ENCODE peak calls at places on chromosomes 6 and 20, in seven cellular contexts. F, K, Z, O, A, J and S are unnamed samples.
A peak's percentile ranks its signal among the peaks of the same experiment; 100 is the strongest.

GRCh38 chr20:61502433-61502832 is 250.4 kb downstream of the CDH4 start:
- DNase-seq in F (no peak), K (no peak), Z (no peak), O (no peak), A (no peak), J (no peak), S (no peak)

GRCh38 chr20:63542696-63543095 is 4.9 kb downstream of the SRMS start:
- DNase-seq in F (no peak), K (no peak), Z (peak; percentile 88), O (no peak), A (no peak), J (no peak), S (no peak)

GRCh38 chr20:46226602-46227001 is 81.7 kb downstream of the CDH22 start:
- DNase-seq in F (no peak), K (no peak), Z (no peak), O (no peak), A (peak; percentile 5), J (no peak), S (no peak)

GRCh38 chr6:33995873-33996475 is 149.9 kb downstream of the GRM4 start:
- DNase-seq in F (no peak), K (no peak), Z (peak; percentile 35), O (no peak), A (no peak), J (peak; percentile 33), S (no peak)

GRCh38 chr6:151617539-151617938 is 123.7 kb downstream of the CCDC170 start:
- DNase-seq in F (no peak), K (no peak), Z (no peak), O (no peak), A (no peak), J (no peak), S (no peak)

GRCh38 chr6:149990672-149991402 is 27.1 kb downstream of the ULBP1 start:
- DNase-seq in F (no peak), K (peak; percentile 28), Z (no peak), O (no peak), A (no peak), J (peak; percentile 47), S (no peak)

GRCh38 chr6:93036835-93037234 is 382.5 kb downstream of the EPHA7 start:
- DNase-seq in F (no peak), K (no peak), Z (no peak), O (no peak), A (peak; percentile 71), J (no peak), S (no peak)

GRCh38 chr6:7542878-7543394 is 1.5 kb downstream of the DSP start:
- DNase-seq in F (peak; percentile 45), K (no peak), Z (peak; percentile 82), O (no peak), A (no peak), J (no peak), S (peak; percentile 93)

GRCh38 chr6:34689742-34690141 is 6.8 kb downstream of the ILRUN start:
- DNase-seq in F (no peak), K (no peak), Z (no peak), O (no peak), A (no peak), J (no peak), S (no peak)

GRCh38 chr6:83311231-83311630 is 118.1 kb downstream of the RWDD2A start:
- DNase-seq in F (no peak), K (no peak), Z (no peak), O (no peak), A (no peak), J (no peak), S (no peak)

GRCh38 chr20:45359406-45360148 is 3.4 kb upstream of the SYS1 start:
- DNase-seq in F (no peak), K (no peak), Z (no peak), O (no peak), A (peak; percentile 67), J (peak; percentile 64), S (peak; percentile 54)

GRCh38 chr6:105432797-105433196 is 29.9 kb upstream of the PREP start:
- DNase-seq in F (no peak), K (no peak), Z (no peak), O (peak; percentile 31), A (peak; percentile 71), J (no peak), S (no peak)

GRCh38 chr6:145948328-145948727 is 15.8 kb downstream of the SHPRH start:
- DNase-seq in F (no peak), K (no peak), Z (no peak), O (no peak), A (peak; percentile 34), J (no peak), S (no peak)

GRCh38 chr6:8670792-8671191 is 235.4 kb upstream of the SLC35B3 start:
- DNase-seq in F (no peak), K (no peak), Z (no peak), O (no peak), A (no peak), J (no peak), S (no peak)

GRCh38 chr6:57217270-57217669 is 4.8 kb downstream of the RAB23 start:
- DNase-seq in F (no peak), K (no peak), Z (no peak), O (no peak), A (no peak), J (no peak), S (no peak)
- H3K27ac ChIP-seq in F (no peak overlapping the region), K (no peak overlapping the region), Z (no peak overlapping the region), O (no peak overlapping the region), A (no peak overlapping the region), J (no peak overlapping the region), S (no peak overlapping the region)

GRCh38 chr6:106547961-106548453 is 81.3 kb downstream of the RTN4IP1 start:
- DNase-seq in F (no peak), K (no peak), Z (no peak), O (peak; percentile 84), A (peak; percentile 67), J (no peak), S (no peak)

GRCh38 chr6:106547053-106547414 is 82.3 kb downstream of the RTN4IP1 start:
- DNase-seq in F (no peak), K (no peak), Z (no peak), O (no peak), A (no peak), J (no peak), S (no peak)

GRCh38 chr6:106547556-106547955 is 81.7 kb downstream of the RTN4IP1 start:
- DNase-seq in F (no peak), K (no peak), Z (no peak), O (no peak), A (no peak), J (no peak), S (no peak)

GRCh38 chr6:106551155-106551554 is 78.1 kb downstream of the RTN4IP1 start:
- DNase-seq in F (no peak), K (no peak), Z (no peak), O (no peak), A (no peak), J (no peak), S (no peak)

GRCh38 chr6:106549521-106549920 is 79.8 kb downstream of the RTN4IP1 start:
- DNase-seq in F (no peak), K (no peak), Z (no peak), O (no peak), A (no peak), J (no peak), S (no peak)
- H3K27ac ChIP-seq in F (no peak overlapping the region), K (no peak overlapping the region), Z (no peak overlapping the region), O (peak overlapping the region; percentile 98), A (no peak overlapping the region), J (no peak overlapping the region), S (no peak overlapping the region)

DNA sequence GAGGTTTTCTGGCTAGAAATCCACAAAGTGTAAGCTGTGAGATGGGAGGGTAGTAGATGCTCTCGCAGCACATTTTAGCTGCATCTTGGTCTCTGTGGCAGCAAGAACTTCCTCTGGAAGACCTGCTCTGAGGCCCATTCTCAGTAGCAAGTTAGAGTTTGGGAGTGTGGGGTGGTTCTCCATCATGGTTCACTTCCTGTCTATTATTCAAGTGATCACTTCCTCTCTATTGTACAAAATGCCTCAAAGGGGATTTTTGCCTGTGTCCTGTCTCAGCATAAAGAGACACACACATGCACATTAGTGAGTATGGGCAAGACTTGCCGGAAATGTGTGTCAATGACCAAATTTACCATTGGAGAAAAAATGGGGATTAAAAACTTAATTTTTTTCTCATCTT is 42.5 kb downstream of the LYRM2 start:
- DNase-seq in F (no peak), K (no peak), Z (no peak), O (no peak), A (no peak), J (no peak), S (no peak)
- H3K27ac ChIP-seq in F (no peak overlapping the region), K (no peak overlapping the region), Z (no peak overlapping the region), O (no peak overlapping the region), A (no peak overlapping the region), J (no peak overlapping the region), S (no peak overlapping the region)

DNA sequence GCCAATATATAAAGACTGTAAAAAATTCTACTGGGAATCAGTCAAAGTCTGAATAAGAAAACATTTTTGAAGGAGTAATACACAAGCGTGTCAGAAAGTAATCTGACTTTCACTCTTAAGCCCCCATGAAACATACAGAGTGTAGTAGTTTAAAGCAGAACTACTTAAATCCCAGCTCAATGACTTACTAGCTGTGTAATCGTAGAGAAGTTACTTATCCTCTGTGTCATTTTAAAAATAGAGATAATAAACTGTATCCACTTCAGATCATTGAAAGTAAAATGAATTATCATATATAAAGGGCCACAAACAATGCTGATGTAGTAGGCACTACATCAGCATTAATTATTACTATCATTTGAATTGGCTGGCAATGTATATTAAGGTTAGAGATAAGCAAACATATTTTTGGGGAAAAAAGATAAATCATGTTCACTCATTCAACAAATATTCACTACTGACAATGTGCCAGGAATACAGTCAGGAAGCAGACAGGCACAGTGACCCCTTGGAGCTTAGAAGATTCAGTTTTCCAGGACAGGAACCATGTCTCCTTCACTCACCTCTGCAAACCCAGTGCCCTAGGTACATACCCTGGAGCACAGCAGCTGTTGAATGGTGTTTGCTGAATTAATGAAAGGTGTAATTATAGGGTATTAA is 14.4 kb downstream of the REPS1 start:
- DNase-seq in F (no peak), K (no peak), Z (no peak), O (no peak), A (peak; percentile 47), J (no peak), S (no peak)
- H3K27ac ChIP-seq in F (no peak overlapping the region), K (no peak overlapping the region), Z (no peak overlapping the region), O (peak overlapping the region; percentile 81), A (no peak overlapping the region), J (no peak overlapping the region), S (no peak overlapping the region)

DNA sequence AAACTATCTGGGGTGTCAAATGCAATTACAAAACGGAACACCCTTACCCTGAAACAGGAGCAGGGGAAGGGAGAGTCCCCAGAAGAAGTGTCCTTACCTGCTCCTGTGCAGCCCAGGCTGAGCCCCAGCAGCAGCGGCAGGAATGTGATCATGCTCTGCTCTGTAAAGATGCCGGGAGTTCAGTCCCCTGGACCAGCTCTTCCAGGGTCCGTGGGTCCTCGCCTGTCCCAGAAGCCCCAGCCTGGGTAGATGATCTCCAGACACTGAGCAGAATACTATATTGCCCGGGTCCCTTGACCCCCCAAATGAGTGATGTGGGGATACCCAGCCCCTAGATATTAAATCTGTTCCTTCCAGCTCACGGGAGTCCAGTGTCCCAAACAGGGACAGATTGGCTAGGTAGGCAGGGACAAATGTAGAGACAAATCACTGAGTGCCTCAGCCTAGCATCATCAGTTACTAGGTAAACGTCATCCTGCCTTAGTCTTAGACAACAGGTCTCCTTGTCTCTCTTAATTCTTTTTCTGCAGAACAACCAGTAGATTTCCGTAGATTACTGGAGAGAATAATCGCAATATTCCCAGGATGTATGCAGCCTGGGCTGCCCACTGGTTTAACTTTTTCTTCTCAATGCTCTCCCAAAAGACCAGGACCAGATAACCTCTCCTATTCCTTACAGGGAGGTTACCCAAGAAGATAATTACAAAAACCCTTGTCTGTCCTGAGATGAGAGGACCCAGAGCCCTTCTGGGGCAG is at the start of gene HLA-DMB:
- DNase-seq in F (peak; percentile 74), K (peak; percentile 6), Z (no peak), O (no peak), A (peak; percentile 64), J (no peak), S (peak; percentile 64)
- H3K27ac ChIP-seq in F (peak within 1 kb of the TSS; percentile 58), K (peak within 1 kb of the TSS; percentile 73), Z (peak within 1 kb of the TSS; percentile 92), O (no peak within 1 kb of the TSS), A (no peak within 1 kb of the TSS), J (peak within 1 kb of the TSS; percentile 11), S (peak within 1 kb of the TSS; percentile 60)